ENCODE peak calls at places on chromosome 3, in nine cellular contexts. One of them, this sample, is unnamed.

GRCh38 chr3:112366428-112366931 is 33.5 kb downstream of the CD200 start:
- DNase-seq in HFFc6: no peak
- DNase-seq in BJ: no peak
- DNase-seq in GM23338: no peak
- DNase-seq in mesothelial cell of epicardium: no peak
- DNase-seq in bronchial epithelial cell: no peak
- DNase-seq in colonic mucosa: no peak
- DNase-seq in B cell: no peak
- DNase-seq in heart right ventricle: no peak
- DNase-seq in this sample: no peak

GRCh38 chr3:193772389-193772788 is 179.4 kb downstream of the OPA1 start:
- DNase-seq in BJ: no peak
- DNase-seq in colonic mucosa: no peak
- DNase-seq in GM23338: no peak
- DNase-seq in mesothelial cell of epicardium: no peak
- DNase-seq in bronchial epithelial cell: no peak
- DNase-seq in heart right ventricle: no peak
- DNase-seq in HFFc6: no peak
- DNase-seq in B cell: no peak
- DNase-seq in this sample: no peak

GRCh38 chr3:46442591-46443530 is 21.8 kb downstream of the LTF start:
- DNase-seq in heart right ventricle: no peak
- DNase-seq in bronchial epithelial cell: no peak
- DNase-seq in BJ: no peak
- DNase-seq in B cell: no peak
- DNase-seq in colonic mucosa: peak; percentile 64
- DNase-seq in mesothelial cell of epicardium: no peak
- DNase-seq in HFFc6: peak; percentile 36
- DNase-seq in GM23338: peak; percentile 66
- DNase-seq in this sample: peak; percentile 64

GRCh38 chr3:152352559-152352958 is 83.8 kb downstream of the MBNL1 start:
- DNase-seq in BJ: no peak
- DNase-seq in colonic mucosa: no peak
- DNase-seq in bronchial epithelial cell: no peak
- DNase-seq in heart right ventricle: no peak
- DNase-seq in HFFc6: peak; percentile 30
- DNase-seq in B cell: no peak
- DNase-seq in mesothelial cell of epicardium: no peak
- DNase-seq in GM23338: peak; percentile 24
- DNase-seq in this sample: peak; percentile 47

GRCh38 chr3:129614927-129615363 is 8.5 kb upstream of the PLXND1 start:
- DNase-seq in HFFc6: no peak
- DNase-seq in B cell: no peak
- DNase-seq in GM23338: no peak
- DNase-seq in bronchial epithelial cell: no peak
- DNase-seq in mesothelial cell of epicardium: no peak
- DNase-seq in BJ: no peak
- DNase-seq in heart right ventricle: peak; percentile 67
- DNase-seq in colonic mucosa: peak; percentile 73
- DNase-seq in this sample: no peak

GRCh38 chr3:156358232-156358631 is 196.7 kb downstream of the SSR3 start:
- DNase-seq in HFFc6: no peak
- DNase-seq in BJ: no peak
- DNase-seq in mesothelial cell of epicardium: no peak
- DNase-seq in B cell: no peak
- DNase-seq in heart right ventricle: no peak
- DNase-seq in colonic mucosa: no peak
- DNase-seq in GM23338: no peak
- DNase-seq in bronchial epithelial cell: no peak
- DNase-seq in this sample: no peak

GRCh38 chr3:152885066-152885465 is 50.1 kb downstream of the P2RY1 start:
- DNase-seq in heart right ventricle: no peak
- DNase-seq in bronchial epithelial cell: no peak
- DNase-seq in mesothelial cell of epicardium: no peak
- DNase-seq in GM23338: no peak
- DNase-seq in B cell: no peak
- DNase-seq in colonic mucosa: no peak
- DNase-seq in BJ: no peak
- DNase-seq in HFFc6: no peak
- DNase-seq in this sample: no peak

GRCh38 chr3:156865732-156866131 is 39.6 kb downstream of the LEKR1 start:
- DNase-seq in mesothelial cell of epicardium: no peak
- DNase-seq in heart right ventricle: no peak
- DNase-seq in B cell: no peak
- DNase-seq in GM23338: no peak
- DNase-seq in BJ: no peak
- DNase-seq in colonic mucosa: no peak
- DNase-seq in bronchial epithelial cell: no peak
- DNase-seq in HFFc6: peak; percentile 46
- DNase-seq in this sample: no peak

GRCh38 chr3:161914703-161915102 is 418.1 kb downstream of the OTOL1 start:
- DNase-seq in heart right ventricle: peak; percentile 10
- DNase-seq in mesothelial cell of epicardium: no peak
- DNase-seq in colonic mucosa: peak; percentile 19
- DNase-seq in GM23338: peak; percentile 71
- DNase-seq in bronchial epithelial cell: no peak
- DNase-seq in BJ: peak; percentile 9
- DNase-seq in HFFc6: no peak
- DNase-seq in B cell: no peak
- DNase-seq in this sample: no peak

DNA sequence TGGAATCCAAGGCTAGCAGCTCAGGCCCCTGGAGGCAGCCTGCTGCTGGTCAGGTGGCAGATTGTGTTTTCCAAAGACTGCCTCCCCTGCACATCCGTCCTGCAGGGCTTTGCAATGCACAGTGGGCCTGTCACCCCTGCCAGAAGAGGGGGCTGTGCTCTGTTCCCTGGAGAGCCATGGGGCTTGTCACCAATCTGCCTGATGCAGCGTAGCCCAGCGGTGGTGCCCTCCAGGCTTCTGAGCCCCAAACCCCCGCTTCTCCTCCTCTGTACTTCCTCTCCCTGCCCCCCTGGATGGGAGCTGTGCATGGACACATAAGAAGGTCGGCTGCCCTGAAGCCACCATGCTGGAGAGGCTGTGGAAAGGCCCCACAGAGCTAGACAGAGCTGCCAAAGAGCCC is 10.0 kb upstream of the PLXNA1 start:
- DNase-seq in BJ: no peak
- DNase-seq in mesothelial cell of epicardium: no peak
- DNase-seq in GM23338: peak; percentile 31
- DNase-seq in bronchial epithelial cell: no peak
- DNase-seq in heart right ventricle: no peak
- DNase-seq in HFFc6: no peak
- DNase-seq in colonic mucosa: no peak
- DNase-seq in B cell: no peak
- DNase-seq in this sample: no peak
- TF ChIP-seq CTCF in BJ: no peak
- TF ChIP-seq CTCF in mesothelial cell of epicardium: no peak
- TF ChIP-seq CTCF in GM23338: peak; percentile 27
- TF ChIP-seq CTCF in bronchial epithelial cell: no peak
- TF ChIP-seq CTCF in heart right ventricle: no peak
- TF ChIP-seq CTCF in HFFc6: peak; percentile 24
- TF ChIP-seq CTCF in colonic mucosa: no peak
- TF ChIP-seq CTCF in B cell: no peak
- TF ChIP-seq CTCF in this sample: no peak

DNA sequence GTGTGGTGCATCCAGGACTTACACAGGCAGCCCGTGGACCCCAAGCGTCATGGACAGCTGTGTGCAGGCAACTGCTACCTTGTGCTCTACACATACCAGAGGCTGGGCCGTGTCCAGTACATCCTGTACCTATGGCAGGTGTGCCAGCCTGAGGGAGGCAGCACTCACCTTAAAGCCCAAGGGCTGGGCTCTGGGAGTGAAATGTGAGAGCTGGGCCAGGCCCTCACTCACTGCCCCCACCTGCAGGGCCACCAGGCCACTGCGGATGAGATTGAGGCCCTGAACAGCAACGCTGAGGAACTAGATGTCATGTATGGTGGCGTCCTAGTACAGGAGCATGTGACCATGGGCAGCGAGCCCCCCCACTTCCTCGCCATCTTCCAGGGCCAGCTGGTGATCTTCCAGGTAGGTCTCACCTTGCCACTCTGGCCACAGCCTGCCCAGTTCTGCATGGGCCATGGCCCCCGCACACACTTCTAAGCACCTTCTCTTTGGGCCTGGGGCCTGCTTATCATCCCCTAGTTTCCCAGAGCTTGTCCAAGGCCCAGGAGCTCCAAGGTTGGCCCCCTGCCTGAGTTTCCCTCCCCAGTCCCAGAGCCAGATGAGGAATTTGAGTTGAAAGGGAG is 11.0 kb downstream of the VILL start:
- DNase-seq in heart right ventricle: no peak
- DNase-seq in colonic mucosa: no peak
- DNase-seq in HFFc6: no peak
- DNase-seq in GM23338: peak; percentile 71
- DNase-seq in B cell: no peak
- DNase-seq in BJ: no peak
- DNase-seq in bronchial epithelial cell: no peak
- DNase-seq in mesothelial cell of epicardium: peak; percentile 10
- DNase-seq in this sample: peak; percentile 46
- TF ChIP-seq CTCF in heart right ventricle: no peak
- TF ChIP-seq CTCF in colonic mucosa: no peak
- TF ChIP-seq CTCF in HFFc6: peak; percentile 51
- TF ChIP-seq CTCF in GM23338: peak; percentile 46
- TF ChIP-seq CTCF in B cell: no peak
- TF ChIP-seq CTCF in BJ: peak; percentile 22
- TF ChIP-seq CTCF in bronchial epithelial cell: peak; percentile 26
- TF ChIP-seq CTCF in mesothelial cell of epicardium: no peak
- TF ChIP-seq CTCF in this sample: no peak

GRCh38 chr3:137041251-137041650 is 83.5 kb downstream of the IL20RB start:
- DNase-seq in bronchial epithelial cell: no peak
- DNase-seq in HFFc6: no peak
- DNase-seq in colonic mucosa: no peak
- DNase-seq in GM23338: no peak
- DNase-seq in mesothelial cell of epicardium: no peak
- DNase-seq in B cell: no peak
- DNase-seq in heart right ventricle: no peak
- DNase-seq in BJ: no peak
- DNase-seq in this sample: no peak

GRCh38 chr3:137039570-137039969 is 81.8 kb downstream of the IL20RB start:
- DNase-seq in B cell: no peak
- DNase-seq in colonic mucosa: no peak
- DNase-seq in heart right ventricle: no peak
- DNase-seq in mesothelial cell of epicardium: no peak
- DNase-seq in bronchial epithelial cell: peak; percentile 73
- DNase-seq in GM23338: no peak
- DNase-seq in BJ: no peak
- DNase-seq in HFFc6: no peak
- DNase-seq in this sample: peak; percentile 47

GRCh38 chr3:137032465-137033120 is 74.8 kb downstream of the IL20RB start:
- DNase-seq in colonic mucosa: peak; percentile 90
- DNase-seq in mesothelial cell of epicardium: peak; percentile 65
- DNase-seq in BJ: no peak
- DNase-seq in bronchial epithelial cell: peak; percentile 66
- DNase-seq in heart right ventricle: peak; percentile 86
- DNase-seq in HFFc6: peak; percentile 79
- DNase-seq in GM23338: peak; percentile 98
- DNase-seq in B cell: peak; percentile 71
- DNase-seq in this sample: peak; percentile 57

DNA sequence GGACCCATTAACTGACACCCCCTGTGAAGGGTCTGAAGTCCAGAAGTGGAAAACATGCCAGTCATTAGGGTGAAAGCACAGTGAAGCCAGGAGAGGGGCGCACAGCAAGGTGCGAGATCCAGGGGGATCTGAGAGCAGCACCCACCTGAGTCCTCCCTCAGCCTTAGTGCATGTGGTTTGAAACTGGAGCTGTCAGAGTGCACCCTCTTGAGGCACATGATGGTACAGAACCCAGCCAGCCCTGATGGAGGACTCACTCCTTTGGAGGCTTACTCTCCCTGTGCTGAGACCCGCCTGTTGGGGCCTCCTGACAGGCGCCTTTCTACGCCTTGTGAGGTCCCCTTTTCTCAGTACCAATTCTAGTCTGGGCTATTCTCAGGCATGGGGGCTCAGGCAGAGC is 77.8 kb downstream of the IL20RB start:
- DNase-seq in heart right ventricle: no peak
- DNase-seq in BJ: no peak
- DNase-seq in HFFc6: no peak
- DNase-seq in colonic mucosa: no peak
- DNase-seq in B cell: no peak
- DNase-seq in GM23338: peak; percentile 80
- DNase-seq in mesothelial cell of epicardium: no peak
- DNase-seq in bronchial epithelial cell: peak; percentile 16
- DNase-seq in this sample: peak; percentile 31
- TF ChIP-seq CTCF in heart right ventricle: no peak
- TF ChIP-seq CTCF in BJ: peak; percentile 48
- TF ChIP-seq CTCF in HFFc6: peak; percentile 61
- TF ChIP-seq CTCF in colonic mucosa: no peak
- TF ChIP-seq CTCF in B cell: no peak
- TF ChIP-seq CTCF in GM23338: peak; percentile 50
- TF ChIP-seq CTCF in mesothelial cell of epicardium: no peak
- TF ChIP-seq CTCF in bronchial epithelial cell: peak; percentile 39
- TF ChIP-seq CTCF in this sample: no peak

GRCh38 chr3:36697397-36698001 is 66.9 kb downstream of the DCLK3 start:
- DNase-seq in heart right ventricle: no peak
- DNase-seq in HFFc6: no peak
- DNase-seq in colonic mucosa: no peak
- DNase-seq in bronchial epithelial cell: no peak
- DNase-seq in B cell: no peak
- DNase-seq in BJ: no peak
- DNase-seq in GM23338: peak; percentile 21
- DNase-seq in mesothelial cell of epicardium: no peak
- DNase-seq in this sample: no peak

GRCh38 chr3:36701903-36702374 is 62.4 kb downstream of the DCLK3 start:
- DNase-seq in heart right ventricle: no peak
- DNase-seq in B cell: no peak
- DNase-seq in colonic mucosa: no peak
- DNase-seq in HFFc6: peak; percentile 89
- DNase-seq in bronchial epithelial cell: peak; percentile 96
- DNase-seq in BJ: peak; percentile 70
- DNase-seq in GM23338: no peak
- DNase-seq in mesothelial cell of epicardium: no peak
- DNase-seq in this sample: peak; percentile 83

GRCh38 chr3:36701249-36701572 is 63.1 kb downstream of the DCLK3 start:
- DNase-seq in BJ: no peak
- DNase-seq in colonic mucosa: no peak
- DNase-seq in B cell: no peak
- DNase-seq in bronchial epithelial cell: no peak
- DNase-seq in mesothelial cell of epicardium: no peak
- DNase-seq in GM23338: no peak
- DNase-seq in heart right ventricle: no peak
- DNase-seq in HFFc6: no peak
- DNase-seq in this sample: no peak

GRCh38 chr3:36698314-36698713 is 66.0 kb downstream of the DCLK3 start:
- DNase-seq in GM23338: peak; percentile 15
- DNase-seq in colonic mucosa: no peak
- DNase-seq in heart right ventricle: no peak
- DNase-seq in BJ: no peak
- DNase-seq in mesothelial cell of epicardium: no peak
- DNase-seq in B cell: no peak
- DNase-seq in HFFc6: no peak
- DNase-seq in bronchial epithelial cell: peak; percentile 36
- DNase-seq in this sample: peak; percentile 49

GRCh38 chr3:36700537-36701248 is 63.7 kb downstream of the DCLK3 start:
- DNase-seq in GM23338: peak; percentile 80
- DNase-seq in BJ: no peak
- DNase-seq in heart right ventricle: peak; percentile 42
- DNase-seq in B cell: peak; percentile 43
- DNase-seq in colonic mucosa: peak; percentile 23
- DNase-seq in HFFc6: peak; percentile 68
- DNase-seq in mesothelial cell of epicardium: peak; percentile 29
- DNase-seq in bronchial epithelial cell: peak; percentile 63
- DNase-seq in this sample: peak; percentile 71
- TF ChIP-seq CTCF in GM23338: peak; percentile 96
- TF ChIP-seq CTCF in BJ: peak; percentile 90
- TF ChIP-seq CTCF in heart right ventricle: peak; percentile 88
- TF ChIP-seq CTCF in B cell: peak; percentile 63
- TF ChIP-seq CTCF in colonic mucosa: peak; percentile 27
- TF ChIP-seq CTCF in HFFc6: peak; percentile 90
- TF ChIP-seq CTCF in mesothelial cell of epicardium: peak; percentile 59
- TF ChIP-seq CTCF in bronchial epithelial cell: peak; percentile 89
- TF ChIP-seq CTCF in this sample: peak; percentile 84